ENCODE peak calls at places on chromosomes 1 and 21, in ten cellular contexts. One of them, this sample, is unnamed.

GRCh38 chr1:227072991-227073390 is 132.9 kb downstream of the COQ8A start:
- DNase-seq in lower lobe of right lung: no peak
- DNase-seq in nephron progenitor cell: no peak
- DNase-seq in T-helper 2 cell: no peak
- DNase-seq in glomerular endothelial cell: no peak
- DNase-seq in stimulated activated CD8-positive, alpha-beta memory T cell treated with anti-CD3 and anti-CD28 coated beads, Interleukin-15, amount 100 ng/mL, for 1 hour: no peak
- DNase-seq in small intestine: no peak
- DNase-seq in IMR-90: peak; percentile 72
- DNase-seq in foreskin keratinocyte: no peak
- DNase-seq in central memory CD4-positive, alpha-beta T cell: no peak
- DNase-seq in this sample: peak; percentile 17

GRCh38 chr1:8217011-8217711 is 100.8 kb upstream of the SLC45A1 start:
- DNase-seq in lower lobe of right lung: peak; percentile 74
- DNase-seq in nephron progenitor cell: peak; percentile 67
- DNase-seq in T-helper 2 cell: no peak
- DNase-seq in glomerular endothelial cell: no peak
- DNase-seq in stimulated activated CD8-positive, alpha-beta memory T cell treated with anti-CD3 and anti-CD28 coated beads, Interleukin-15, amount 100 ng/mL, for 1 hour: no peak
- DNase-seq in small intestine: peak; percentile 39
- DNase-seq in IMR-90: no peak
- DNase-seq in foreskin keratinocyte: no peak
- DNase-seq in central memory CD4-positive, alpha-beta T cell: no peak
- DNase-seq in this sample: no peak

GRCh38 chr1:35573198-35573775 is at the start of gene TFAP2E:
- DNase-seq in lower lobe of right lung: peak; percentile 82
- DNase-seq in nephron progenitor cell: peak; percentile 50
- DNase-seq in T-helper 2 cell: no peak
- DNase-seq in glomerular endothelial cell: no peak
- DNase-seq in stimulated activated CD8-positive, alpha-beta memory T cell treated with anti-CD3 and anti-CD28 coated beads, Interleukin-15, amount 100 ng/mL, for 1 hour: no peak
- DNase-seq in small intestine: peak; percentile 38
- DNase-seq in IMR-90: no peak
- DNase-seq in foreskin keratinocyte: no peak
- DNase-seq in central memory CD4-positive, alpha-beta T cell: no peak
- DNase-seq in this sample: peak; percentile 66

GRCh38 chr1:244011796-244012195 is 39.3 kb upstream of the ZBTB18 start:
- DNase-seq in lower lobe of right lung: no peak
- DNase-seq in nephron progenitor cell: no peak
- DNase-seq in T-helper 2 cell: no peak
- DNase-seq in glomerular endothelial cell: no peak
- DNase-seq in stimulated activated CD8-positive, alpha-beta memory T cell treated with anti-CD3 and anti-CD28 coated beads, Interleukin-15, amount 100 ng/mL, for 1 hour: no peak
- DNase-seq in small intestine: no peak
- DNase-seq in IMR-90: no peak
- DNase-seq in foreskin keratinocyte: no peak
- DNase-seq in central memory CD4-positive, alpha-beta T cell: no peak
- DNase-seq in this sample: peak; percentile 3

GRCh38 chr21:45393021-45393420 is 11.9 kb upstream of the COL18A1 start:
- DNase-seq in lower lobe of right lung: peak; percentile 33
- DNase-seq in nephron progenitor cell: peak; percentile 46
- DNase-seq in T-helper 2 cell: no peak
- DNase-seq in glomerular endothelial cell: no peak
- DNase-seq in stimulated activated CD8-positive, alpha-beta memory T cell treated with anti-CD3 and anti-CD28 coated beads, Interleukin-15, amount 100 ng/mL, for 1 hour: no peak
- DNase-seq in small intestine: no peak
- DNase-seq in IMR-90: no peak
- DNase-seq in foreskin keratinocyte: no peak
- DNase-seq in central memory CD4-positive, alpha-beta T cell: no peak
- DNase-seq in this sample: no peak

GRCh38 chr1:9416506-9416905 is 122.8 kb upstream of the SLC25A33 start:
- DNase-seq in lower lobe of right lung: no peak
- DNase-seq in nephron progenitor cell: no peak
- DNase-seq in T-helper 2 cell: no peak
- DNase-seq in glomerular endothelial cell: no peak
- DNase-seq in stimulated activated CD8-positive, alpha-beta memory T cell treated with anti-CD3 and anti-CD28 coated beads, Interleukin-15, amount 100 ng/mL, for 1 hour: no peak
- DNase-seq in small intestine: no peak
- DNase-seq in IMR-90: no peak
- DNase-seq in foreskin keratinocyte: no peak
- DNase-seq in central memory CD4-positive, alpha-beta T cell: no peak
- DNase-seq in this sample: no peak

GRCh38 chr1:185154912-185155513 is 1.7 kb downstream of the TRMT1L start:
- DNase-seq in lower lobe of right lung: no peak
- DNase-seq in nephron progenitor cell: no peak
- DNase-seq in T-helper 2 cell: no peak
- DNase-seq in glomerular endothelial cell: no peak
- DNase-seq in stimulated activated CD8-positive, alpha-beta memory T cell treated with anti-CD3 and anti-CD28 coated beads, Interleukin-15, amount 100 ng/mL, for 1 hour: no peak
- DNase-seq in small intestine: peak; percentile 14
- DNase-seq in IMR-90: peak; percentile 64
- DNase-seq in foreskin keratinocyte: no peak
- DNase-seq in central memory CD4-positive, alpha-beta T cell: no peak
- DNase-seq in this sample: no peak

GRCh38 chr1:924619-925323 is 1.0 kb downstream of the SAMD11 start:
- DNase-seq in lower lobe of right lung: no peak
- DNase-seq in nephron progenitor cell: peak; percentile 72
- DNase-seq in T-helper 2 cell: no peak
- DNase-seq in glomerular endothelial cell: no peak
- DNase-seq in stimulated activated CD8-positive, alpha-beta memory T cell treated with anti-CD3 and anti-CD28 coated beads, Interleukin-15, amount 100 ng/mL, for 1 hour: no peak
- DNase-seq in small intestine: no peak
- DNase-seq in IMR-90: peak; percentile 36
- DNase-seq in foreskin keratinocyte: no peak
- DNase-seq in central memory CD4-positive, alpha-beta T cell: no peak
- DNase-seq in this sample: peak; percentile 67

GRCh38 chr1:234226106-234226818 is 147.0 kb upstream of the COA6 start:
- DNase-seq in lower lobe of right lung: no peak
- DNase-seq in nephron progenitor cell: no peak
- DNase-seq in T-helper 2 cell: no peak
- DNase-seq in glomerular endothelial cell: no peak
- DNase-seq in stimulated activated CD8-positive, alpha-beta memory T cell treated with anti-CD3 and anti-CD28 coated beads, Interleukin-15, amount 100 ng/mL, for 1 hour: no peak
- DNase-seq in small intestine: no peak
- DNase-seq in IMR-90: no peak
- DNase-seq in foreskin keratinocyte: no peak
- DNase-seq in central memory CD4-positive, alpha-beta T cell: no peak
- DNase-seq in this sample: no peak

GRCh38 chr1:42784946-42785693 is at the start of gene TMEM269:
- DNase-seq in lower lobe of right lung: peak; percentile 51
- DNase-seq in nephron progenitor cell: no peak
- DNase-seq in T-helper 2 cell: peak; percentile 16
- DNase-seq in glomerular endothelial cell: no peak
- DNase-seq in stimulated activated CD8-positive, alpha-beta memory T cell treated with anti-CD3 and anti-CD28 coated beads, Interleukin-15, amount 100 ng/mL, for 1 hour: no peak
- DNase-seq in small intestine: no peak
- DNase-seq in IMR-90: no peak
- DNase-seq in foreskin keratinocyte: no peak
- DNase-seq in central memory CD4-positive, alpha-beta T cell: peak; percentile 33
- DNase-seq in this sample: peak; percentile 26

GRCh38 chr1:221203224-221204054 is 324.2 kb downstream of the HLX start:
- DNase-seq in lower lobe of right lung: peak; percentile 68
- DNase-seq in nephron progenitor cell: peak; percentile 87
- DNase-seq in T-helper 2 cell: peak; percentile 26
- DNase-seq in glomerular endothelial cell: peak; percentile 37
- DNase-seq in stimulated activated CD8-positive, alpha-beta memory T cell treated with anti-CD3 and anti-CD28 coated beads, Interleukin-15, amount 100 ng/mL, for 1 hour: peak; percentile 39
- DNase-seq in small intestine: peak; percentile 58
- DNase-seq in IMR-90: peak; percentile 74
- DNase-seq in foreskin keratinocyte: peak; percentile 20
- DNase-seq in central memory CD4-positive, alpha-beta T cell: peak; percentile 12
- DNase-seq in this sample: peak; percentile 92

GRCh38 chr1:226523646-226524406 is 24.7 kb upstream of the STUM start:
- DNase-seq in lower lobe of right lung: no peak
- DNase-seq in nephron progenitor cell: no peak
- DNase-seq in T-helper 2 cell: no peak
- DNase-seq in glomerular endothelial cell: no peak
- DNase-seq in stimulated activated CD8-positive, alpha-beta memory T cell treated with anti-CD3 and anti-CD28 coated beads, Interleukin-15, amount 100 ng/mL, for 1 hour: no peak
- DNase-seq in small intestine: no peak
- DNase-seq in IMR-90: no peak
- DNase-seq in foreskin keratinocyte: no peak
- DNase-seq in central memory CD4-positive, alpha-beta T cell: no peak
- DNase-seq in this sample: no peak

GRCh38 chr1:153340356-153340755 is 8.3 kb downstream of the PGLYRP4 start:
- DNase-seq in lower lobe of right lung: no peak
- DNase-seq in nephron progenitor cell: no peak
- DNase-seq in T-helper 2 cell: no peak
- DNase-seq in glomerular endothelial cell: no peak
- DNase-seq in stimulated activated CD8-positive, alpha-beta memory T cell treated with anti-CD3 and anti-CD28 coated beads, Interleukin-15, amount 100 ng/mL, for 1 hour: no peak
- DNase-seq in small intestine: no peak
- DNase-seq in IMR-90: no peak
- DNase-seq in foreskin keratinocyte: no peak
- DNase-seq in central memory CD4-positive, alpha-beta T cell: no peak
- DNase-seq in this sample: no peak

GRCh38 chr21:36478207-36478701 is 1.7 kb downstream of the CLDN14 start:
- DNase-seq in lower lobe of right lung: no peak
- DNase-seq in nephron progenitor cell: no peak
- DNase-seq in T-helper 2 cell: no peak
- DNase-seq in glomerular endothelial cell: no peak
- DNase-seq in stimulated activated CD8-positive, alpha-beta memory T cell treated with anti-CD3 and anti-CD28 coated beads, Interleukin-15, amount 100 ng/mL, for 1 hour: no peak
- DNase-seq in small intestine: no peak
- DNase-seq in IMR-90: peak; percentile 88
- DNase-seq in foreskin keratinocyte: peak; percentile 92
- DNase-seq in central memory CD4-positive, alpha-beta T cell: no peak
- DNase-seq in this sample: peak; percentile 73

GRCh38 chr1:209936125-209936524 is 1.9 kb upstream of the SYT14 start:
- DNase-seq in lower lobe of right lung: no peak
- DNase-seq in nephron progenitor cell: no peak
- DNase-seq in T-helper 2 cell: no peak
- DNase-seq in glomerular endothelial cell: no peak
- DNase-seq in stimulated activated CD8-positive, alpha-beta memory T cell treated with anti-CD3 and anti-CD28 coated beads, Interleukin-15, amount 100 ng/mL, for 1 hour: no peak
- DNase-seq in small intestine: no peak
- DNase-seq in IMR-90: no peak
- DNase-seq in foreskin keratinocyte: no peak
- DNase-seq in central memory CD4-positive, alpha-beta T cell: no peak
- DNase-seq in this sample: no peak

GRCh38 chr1:7207875-7208646 is 422.8 kb downstream of the CAMTA1 start:
- DNase-seq in lower lobe of right lung: no peak
- DNase-seq in nephron progenitor cell: peak; percentile 78
- DNase-seq in T-helper 2 cell: no peak
- DNase-seq in glomerular endothelial cell: peak; percentile 23
- DNase-seq in stimulated activated CD8-positive, alpha-beta memory T cell treated with anti-CD3 and anti-CD28 coated beads, Interleukin-15, amount 100 ng/mL, for 1 hour: no peak
- DNase-seq in small intestine: peak; percentile 30
- DNase-seq in IMR-90: peak; percentile 73
- DNase-seq in foreskin keratinocyte: peak; percentile 68
- DNase-seq in central memory CD4-positive, alpha-beta T cell: no peak
- DNase-seq in this sample: peak; percentile 43

GRCh38 chr1:46520063-46520911 is 30.7 kb downstream of the DMBX1 start:
- DNase-seq in lower lobe of right lung: no peak
- DNase-seq in nephron progenitor cell: peak; percentile 66
- DNase-seq in T-helper 2 cell: no peak
- DNase-seq in glomerular endothelial cell: no peak
- DNase-seq in stimulated activated CD8-positive, alpha-beta memory T cell treated with anti-CD3 and anti-CD28 coated beads, Interleukin-15, amount 100 ng/mL, for 1 hour: no peak
- DNase-seq in small intestine: no peak
- DNase-seq in IMR-90: peak; percentile 75
- DNase-seq in foreskin keratinocyte: peak; percentile 65
- DNase-seq in central memory CD4-positive, alpha-beta T cell: no peak
- DNase-seq in this sample: peak; percentile 88

GRCh38 chr1:25118554-25118953 is 113.7 kb downstream of the SYF2 start:
- DNase-seq in lower lobe of right lung: no peak
- DNase-seq in nephron progenitor cell: no peak
- DNase-seq in T-helper 2 cell: no peak
- DNase-seq in glomerular endothelial cell: no peak
- DNase-seq in stimulated activated CD8-positive, alpha-beta memory T cell treated with anti-CD3 and anti-CD28 coated beads, Interleukin-15, amount 100 ng/mL, for 1 hour: no peak
- DNase-seq in small intestine: no peak
- DNase-seq in IMR-90: no peak
- DNase-seq in foreskin keratinocyte: no peak
- DNase-seq in central memory CD4-positive, alpha-beta T cell: no peak
- DNase-seq in this sample: no peak

GRCh38 chr1:96409087-96409486 is 312.5 kb upstream of the PTBP2 start:
- DNase-seq in lower lobe of right lung: no peak
- DNase-seq in nephron progenitor cell: no peak
- DNase-seq in T-helper 2 cell: no peak
- DNase-seq in glomerular endothelial cell: no peak
- DNase-seq in stimulated activated CD8-positive, alpha-beta memory T cell treated with anti-CD3 and anti-CD28 coated beads, Interleukin-15, amount 100 ng/mL, for 1 hour: no peak
- DNase-seq in small intestine: no peak
- DNase-seq in IMR-90: no peak
- DNase-seq in foreskin keratinocyte: no peak
- DNase-seq in central memory CD4-positive, alpha-beta T cell: no peak
- DNase-seq in this sample: no peak

GRCh38 chr1:178633068-178633467 is 92.0 kb upstream of the RALGPS2 start:
- DNase-seq in lower lobe of right lung: no peak
- DNase-seq in nephron progenitor cell: no peak
- DNase-seq in T-helper 2 cell: no peak
- DNase-seq in glomerular endothelial cell: no peak
- DNase-seq in stimulated activated CD8-positive, alpha-beta memory T cell treated with anti-CD3 and anti-CD28 coated beads, Interleukin-15, amount 100 ng/mL, for 1 hour: no peak
- DNase-seq in small intestine: no peak
- DNase-seq in IMR-90: peak; percentile 95
- DNase-seq in foreskin keratinocyte: peak; percentile 96
- DNase-seq in central memory CD4-positive, alpha-beta T cell: no peak
- DNase-seq in this sample: peak; percentile 46

GRCh38 chr1:60825593-60825992 is 256.8 kb upstream of the NFIA start:
- DNase-seq in lower lobe of right lung: no peak
- DNase-seq in nephron progenitor cell: peak; percentile 35
- DNase-seq in T-helper 2 cell: no peak
- DNase-seq in glomerular endothelial cell: no peak
- DNase-seq in stimulated activated CD8-positive, alpha-beta memory T cell treated with anti-CD3 and anti-CD28 coated beads, Interleukin-15, amount 100 ng/mL, for 1 hour: no peak
- DNase-seq in small intestine: no peak
- DNase-seq in IMR-90: no peak
- DNase-seq in foreskin keratinocyte: no peak
- DNase-seq in central memory CD4-positive, alpha-beta T cell: no peak
- DNase-seq in this sample: no peak

GRCh38 chr1:171251741-171252300 is 3.5 kb downstream of the FMO1 start:
- DNase-seq in lower lobe of right lung: no peak
- DNase-seq in nephron progenitor cell: peak; percentile 67
- DNase-seq in T-helper 2 cell: no peak
- DNase-seq in glomerular endothelial cell: no peak
- DNase-seq in stimulated activated CD8-positive, alpha-beta memory T cell treated with anti-CD3 and anti-CD28 coated beads, Interleukin-15, amount 100 ng/mL, for 1 hour: no peak
- DNase-seq in small intestine: peak; percentile 32
- DNase-seq in IMR-90: peak; percentile 33
- DNase-seq in foreskin keratinocyte: no peak
- DNase-seq in central memory CD4-positive, alpha-beta T cell: no peak
- DNase-seq in this sample: peak; percentile 70

GRCh38 chr1:228339766-228340685 is 66.6 kb downstream of the TRIM11 start:
- DNase-seq in lower lobe of right lung: peak; percentile 35
- DNase-seq in nephron progenitor cell: peak; percentile 2
- DNase-seq in T-helper 2 cell: peak; percentile 1
- DNase-seq in glomerular endothelial cell: no peak
- DNase-seq in stimulated activated CD8-positive, alpha-beta memory T cell treated with anti-CD3 and anti-CD28 coated beads, Interleukin-15, amount 100 ng/mL, for 1 hour: no peak
- DNase-seq in small intestine: no peak
- DNase-seq in IMR-90: no peak
- DNase-seq in foreskin keratinocyte: no peak
- DNase-seq in central memory CD4-positive, alpha-beta T cell: no peak
- DNase-seq in this sample: no peak

This sample was measured in adipocyte.